ENCODE peak calls at places on chromosomes 16 and 17, in ten cellular contexts. L is gastrocnemius medialis, S is cardiac muscle cell, Z is pancreas, Y is colonic mucosa, U is neuronal stem cell, G is neural progenitor cell, O is NT2/D1, I is ovary, D is prostate gland. B is an unnamed sample.

GRCh38 chr17:48998557-48999440 is 1.6 kb downstream of the IGF2BP1 start:
- DNase-seq in L (no peak), S (peak; percentile 48), Z (no peak), Y (no peak), U (no peak), G (peak; percentile 42), O (no peak), I (no peak), D (no peak), B (no peak)

GRCh38 chr17:72922223-72922622 is 170.3 kb downstream of the SLC39A11 start:
- DNase-seq in L (no peak), S (no peak), Z (no peak), Y (no peak), U (no peak), G (no peak), O (no peak), I (no peak), D (no peak), B (no peak)

GRCh38 chr16:57834936-57835335 is 32.6 kb upstream of the KIFC3 start:
- DNase-seq in L (no peak), S (no peak), Z (no peak), Y (no peak), U (no peak), G (peak; percentile 48), O (no peak), I (no peak), D (no peak), B (no peak)

GRCh38 chr17:77242118-77242800 is 101.5 kb downstream of the SEC14L1 start:
- DNase-seq in L (no peak), S (no peak), Z (no peak), Y (no peak), U (no peak), G (no peak), O (no peak), I (no peak), D (no peak), B (no peak)

GRCh38 chr17:7951143-7951792 is 19.3 kb downstream of the CNTROB start:
- DNase-seq in L (no peak), S (no peak), Z (no peak), Y (no peak), U (no peak), G (no peak), O (no peak), I (no peak), D (no peak), B (no peak)

GRCh38 chr16:87437911-87438610 is 45.9 kb downstream of the MAP1LC3B start:
- DNase-seq in L (no peak), S (no peak), Z (no peak), Y (no peak), U (no peak), G (no peak), O (no peak), I (peak; percentile 28), D (no peak), B (no peak)

GRCh38 chr16:89422527-89422904 is 67.8 kb downstream of the ANKRD11 start:
- DNase-seq in L (peak; percentile 33), S (no peak), Z (no peak), Y (no peak), U (no peak), G (no peak), O (no peak), I (no peak), D (no peak), B (no peak)

GRCh38 chr16:87033021-87033471 is 284.1 kb downstream of the C16orf95 start:
- DNase-seq in L (no peak), S (no peak), Z (no peak), Y (no peak), U (no peak), G (no peak), O (no peak), I (no peak), D (no peak), B (no peak)

GRCh38 chr17:20153231-20153630 is 144.1 kb downstream of the SPECC1 start:
- DNase-seq in L (no peak), S (no peak), Z (no peak), Y (no peak), U (no peak), G (no peak), O (no peak), I (no peak), D (no peak), B (no peak)

GRCh38 chr17:68343976-68344375 is 52.7 kb downstream of the ARSG start:
- DNase-seq in L (no peak), S (no peak), Z (no peak), Y (no peak), U (no peak), G (no peak), O (no peak), I (no peak), D (no peak), B (no peak)

GRCh38 chr17:28675980-28676379 is 14.0 kb downstream of the SUPT6H start:
- DNase-seq in L (no peak), S (no peak), Z (no peak), Y (no peak), U (no peak), G (no peak), O (no peak), I (no peak), D (no peak), B (no peak)

GRCh38 chr17:80605326-80606066 is 60.9 kb downstream of the RPTOR start:
- DNase-seq in L (no peak), S (no peak), Z (no peak), Y (no peak), U (no peak), G (no peak), O (no peak), I (no peak), D (no peak), B (no peak)

GRCh38 chr16:69306031-69306430 is 5.1 kb upstream of the VPS4A start:
- DNase-seq in L (no peak), S (no peak), Z (no peak), Y (no peak), U (no peak), G (no peak), O (no peak), I (no peak), D (no peak), B (no peak)

GRCh38 chr16:69298261-69298660 is 12.9 kb upstream of the VPS4A start:
- DNase-seq in L (no peak), S (no peak), Z (no peak), Y (no peak), U (no peak), G (no peak), O (no peak), I (no peak), D (no peak), B (no peak)

GRCh38 chr16:69301861-69302260 is 9.3 kb upstream of the VPS4A start:
- DNase-seq in L (no peak), S (no peak), Z (no peak), Y (no peak), U (no peak), G (no peak), O (no peak), I (no peak), D (no peak), B (no peak)

GRCh38 chr16:69301187-69301586 is 10.0 kb upstream of the VPS4A start:
- DNase-seq in L (no peak), S (no peak), Z (no peak), Y (no peak), U (no peak), G (no peak), O (no peak), I (no peak), D (no peak), B (no peak)

GRCh38 chr16:69302301-69302700 is 8.8 kb upstream of the VPS4A start:
- DNase-seq in L (no peak), S (no peak), Z (no peak), Y (no peak), U (no peak), G (no peak), O (no peak), I (no peak), D (no peak), B (no peak)
- H3K36me3 ChIP-seq in L (no peaks in the 10 kb centered on the region), S (peaks cover 3% of the 10 kb centered on the region), Z (no peaks in the 10 kb centered on the region), Y (no peaks in the 10 kb centered on the region), U (peaks cover 66% of the 10 kb centered on the region), G (no peaks in the 10 kb centered on the region), O (peaks cover 46% of the 10 kb centered on the region), I (no peaks in the 10 kb centered on the region), D (no peaks in the 10 kb centered on the region), B (peaks cover 23% of the 10 kb centered on the region)

DNA sequence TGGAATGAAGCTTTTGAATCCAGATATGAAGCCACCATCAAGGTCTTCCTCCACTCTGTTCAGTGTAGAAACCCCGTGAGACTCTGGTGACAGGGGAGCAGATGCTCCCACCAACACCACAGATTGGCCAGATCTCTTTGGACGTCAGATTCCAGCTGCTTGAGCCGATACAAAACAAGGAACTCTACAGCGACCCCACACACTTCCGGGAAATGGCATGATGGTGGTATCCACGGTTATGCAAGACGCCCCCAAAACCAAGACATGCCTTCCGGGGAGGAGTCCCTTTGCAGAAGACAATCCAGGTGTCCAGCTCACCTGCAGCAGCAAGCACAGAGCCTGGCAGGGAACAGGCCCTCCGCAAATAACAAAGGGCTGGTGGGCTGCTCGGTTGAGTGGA is 19.8 kb upstream of the PITPNA start:
- DNase-seq in L (no peak), S (no peak), Z (no peak), Y (no peak), U (no peak), G (no peak), O (no peak), I (no peak), D (no peak), B (no peak)
- H3K36me3 ChIP-seq in L (no peaks in the 10 kb centered on the region), S (no peaks in the 10 kb centered on the region), Z (no peaks in the 10 kb centered on the region), Y (no peaks in the 10 kb centered on the region), U (peaks cover 81% of the 10 kb centered on the region), G (no peaks in the 10 kb centered on the region), O (peaks cover 4% of the 10 kb centered on the region), I (no peaks in the 10 kb centered on the region), D (no peaks in the 10 kb centered on the region), B (peaks cover 5% of the 10 kb centered on the region)

DNA sequence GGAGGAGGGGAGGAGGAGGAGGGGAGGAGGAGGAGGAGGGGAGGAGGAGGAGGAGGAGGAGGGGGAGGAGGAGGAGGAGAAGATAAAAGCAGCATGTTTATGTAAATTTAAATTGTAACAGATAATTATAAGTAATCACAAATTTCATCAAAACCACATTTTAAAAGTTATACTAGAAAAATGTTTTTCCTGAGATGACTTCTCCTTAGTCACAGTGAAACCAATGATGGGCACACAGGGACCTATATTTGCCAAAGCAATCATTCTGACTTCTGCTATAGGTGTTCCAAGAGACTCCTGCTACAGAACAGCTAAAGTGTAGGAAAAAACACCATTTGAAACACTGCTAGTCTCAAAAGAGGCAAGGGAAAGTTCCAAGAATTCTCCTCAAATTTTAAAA is 66.4 kb downstream of the CEP95 start:
- DNase-seq in L (no peak), S (no peak), Z (no peak), Y (no peak), U (no peak), G (no peak), O (no peak), I (no peak), D (no peak), B (no peak)
- H3K36me3 ChIP-seq in L (no peaks in the 10 kb centered on the region), S (peaks cover 29% of the 10 kb centered on the region), Z (peaks cover 3% of the 10 kb centered on the region), Y (no peaks in the 10 kb centered on the region), U (peaks cover 55% of the 10 kb centered on the region), G (no peaks in the 10 kb centered on the region), O (peaks cover 33% of the 10 kb centered on the region), I (no peaks in the 10 kb centered on the region), D (no peaks in the 10 kb centered on the region), B (peaks cover 38% of the 10 kb centered on the region)

DNA sequence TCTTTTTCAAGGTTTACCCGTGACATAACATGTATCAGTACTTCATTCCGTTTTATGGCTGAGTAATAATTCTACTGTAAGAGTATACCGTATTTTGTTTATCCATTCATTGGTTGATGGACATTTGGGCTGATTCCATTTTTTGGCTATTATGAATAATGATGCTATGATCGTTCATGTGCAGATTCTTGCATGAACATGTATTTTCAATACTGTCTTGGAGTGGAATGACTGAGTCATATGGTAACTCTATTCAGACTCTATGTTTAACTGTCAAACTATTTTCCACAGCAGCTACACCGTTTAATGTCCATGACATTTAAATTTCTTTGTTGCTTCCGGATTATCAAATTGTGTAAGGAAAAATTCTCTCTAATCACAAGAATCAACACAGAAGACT is 17.9 kb downstream of the BFAR start:
- DNase-seq in L (no peak), S (no peak), Z (no peak), Y (no peak), U (no peak), G (no peak), O (no peak), I (no peak), D (no peak), B (no peak)
- H3K36me3 ChIP-seq in L (peaks cover 5% of the 10 kb centered on the region), S (peaks cover 47% of the 10 kb centered on the region), Z (peaks cover 19% of the 10 kb centered on the region), Y (peaks cover 15% of the 10 kb centered on the region), U (peaks cover 90% of the 10 kb centered on the region), G (no peaks in the 10 kb centered on the region), O (peaks cover 92% of the 10 kb centered on the region), I (no peaks in the 10 kb centered on the region), D (peaks cover 6% of the 10 kb centered on the region), B (peaks cover 94% of the 10 kb centered on the region)

B was measured in left ventricle myocardium inferior.